ENCODE peak calls at places on chromosomes 7 and 10, in five cellular contexts. One of them, this sample, is unnamed. For H3K4me1, the result is how much of the 10 kb centered on the place peaks cover.

GRCh38 chr10:85674851-85675250 is 691.7 kb downstream of the GRID1 start:
- DNase-seq in adrenal gland: no peak
- DNase-seq in uterus: no peak
- DNase-seq in aorta: no peak
- DNase-seq in lower lobe of right lung: no peak
- DNase-seq in this sample: no peak

GRCh38 chr10:36666451-36666850 is 458.9 kb upstream of the ANKRD30A start:
- DNase-seq in aorta: no peak
- DNase-seq in lower lobe of right lung: no peak
- DNase-seq in uterus: no peak
- DNase-seq in adrenal gland: no peak
- DNase-seq in this sample: no peak

GRCh38 chr10:71346731-71347130 is 27.7 kb downstream of the SLC29A3 start:
- DNase-seq in adrenal gland: no peak
- DNase-seq in uterus: no peak
- DNase-seq in aorta: no peak
- DNase-seq in lower lobe of right lung: no peak
- DNase-seq in this sample: no peak

GRCh38 chr10:9550810-9551209 is 1466.9 kb upstream of the CELF2 start:
- DNase-seq in adrenal gland: no peak
- DNase-seq in lower lobe of right lung: no peak
- DNase-seq in uterus: no peak
- DNase-seq in aorta: no peak
- DNase-seq in this sample: no peak

GRCh38 chr7:128757203-128757602 is 18.0 kb downstream of the CALU start:
- DNase-seq in aorta: no peak
- DNase-seq in adrenal gland: no peak
- DNase-seq in uterus: no peak
- DNase-seq in lower lobe of right lung: no peak
- DNase-seq in this sample: no peak

GRCh38 chr10:35795131-35795819 is 153.2 kb upstream of the FZD8 start:
- DNase-seq in uterus: no peak
- DNase-seq in adrenal gland: no peak
- DNase-seq in lower lobe of right lung: no peak
- DNase-seq in aorta: peak
- DNase-seq in this sample: no peak

GRCh38 chr10:1130995-1131790 is 75.0 kb downstream of the WDR37 start:
- DNase-seq in aorta: no peak
- DNase-seq in uterus: no peak
- DNase-seq in adrenal gland: no peak
- DNase-seq in lower lobe of right lung: no peak
- DNase-seq in this sample: no peak

GRCh38 chr10:77695186-77695585 is 57.6 kb upstream of the KCNMA1 start:
- DNase-seq in uterus: no peak
- DNase-seq in adrenal gland: no peak
- DNase-seq in lower lobe of right lung: no peak
- DNase-seq in aorta: no peak
- DNase-seq in this sample: no peak

GRCh38 chr10:117548191-117548668 is 5.7 kb downstream of the EMX2 start:
- DNase-seq in adrenal gland: no peak
- DNase-seq in uterus: no peak
- DNase-seq in aorta: peak
- DNase-seq in lower lobe of right lung: no peak
- DNase-seq in this sample: no peak

GRCh38 chr7:151432658-151433521 is 7.1 kb downstream of the CRYGN start:
- DNase-seq in aorta: no peak
- DNase-seq in adrenal gland: no peak
- DNase-seq in lower lobe of right lung: no peak
- DNase-seq in uterus: no peak
- DNase-seq in this sample: no peak

GRCh38 chr7:143979999-143980398 is 20.1 kb upstream of the OR6B1 start:
- DNase-seq in adrenal gland: no peak
- DNase-seq in aorta: no peak
- DNase-seq in lower lobe of right lung: no peak
- DNase-seq in uterus: no peak
- DNase-seq in this sample: no peak

GRCh38 chr10:52525761-52526160 is 211.7 kb downstream of the DKK1 start:
- DNase-seq in aorta: no peak
- DNase-seq in lower lobe of right lung: no peak
- DNase-seq in adrenal gland: no peak
- DNase-seq in uterus: no peak
- DNase-seq in this sample: no peak

GRCh38 chr7:471866-472639 is 47.6 kb downstream of the PDGFA start:
- DNase-seq in uterus: peak
- DNase-seq in adrenal gland: peak
- DNase-seq in lower lobe of right lung: peak
- DNase-seq in aorta: peak
- DNase-seq in this sample: peak

GRCh38 chr10:114487815-114488536 is 83.7 kb upstream of the AFAP1L2 start:
- DNase-seq in lower lobe of right lung: no peak
- DNase-seq in uterus: no peak
- DNase-seq in adrenal gland: no peak
- DNase-seq in aorta: no peak
- DNase-seq in this sample: no peak

GRCh38 chr10:48525956-48526355 is 78.9 kb downstream of the ARHGAP22 start:
- DNase-seq in uterus: no peak
- DNase-seq in lower lobe of right lung: no peak
- DNase-seq in aorta: peak
- DNase-seq in adrenal gland: no peak
- DNase-seq in this sample: no peak

GRCh38 chr7:150357277-150357676 is 11.3 kb upstream of the REPIN1 start:
- DNase-seq in adrenal gland: no peak
- DNase-seq in lower lobe of right lung: no peak
- DNase-seq in aorta: no peak
- DNase-seq in uterus: no peak
- DNase-seq in this sample: no peak

GRCh38 chr10:124671486-124672075 is 72.6 kb downstream of the FAM53B start:
- DNase-seq in lower lobe of right lung: peak
- DNase-seq in aorta: no peak
- DNase-seq in adrenal gland: no peak
- DNase-seq in uterus: no peak
- DNase-seq in this sample: no peak

GRCh38 chr10:44233561-44234470 is 151.1 kb downstream of the CXCL12 start:
- DNase-seq in uterus: no peak
- DNase-seq in aorta: no peak
- DNase-seq in adrenal gland: no peak
- DNase-seq in lower lobe of right lung: no peak
- DNase-seq in this sample: peak

GRCh38 chr10:18797286-18797685 is 138.1 kb downstream of the ARL5B start:
- DNase-seq in lower lobe of right lung: no peak
- DNase-seq in adrenal gland: no peak
- DNase-seq in uterus: no peak
- DNase-seq in aorta: no peak
- DNase-seq in this sample: no peak

GRCh38 chr7:25189197-25189596 is 39.1 kb downstream of the NPVF start:
- DNase-seq in uterus: no peak
- DNase-seq in adrenal gland: no peak
- DNase-seq in lower lobe of right lung: no peak
- DNase-seq in aorta: no peak
- DNase-seq in this sample: no peak

GRCh38 chr7:142401951-142402350 is 144.1 kb upstream of the PRSS58 start:
- DNase-seq in aorta: no peak
- DNase-seq in uterus: no peak
- DNase-seq in lower lobe of right lung: no peak
- DNase-seq in adrenal gland: no peak
- DNase-seq in this sample: no peak

GRCh38 chr7:30760514-30761213 is 8.7 kb downstream of the INMT start:
- DNase-seq in adrenal gland: peak
- DNase-seq in lower lobe of right lung: no peak
- DNase-seq in uterus: peak
- DNase-seq in aorta: no peak
- DNase-seq in this sample: no peak

GRCh38 chr10:122310311-122311050 is 39.4 kb downstream of the BTBD16 start:
- DNase-seq in adrenal gland: no peak
- DNase-seq in uterus: no peak
- DNase-seq in lower lobe of right lung: no peak
- DNase-seq in aorta: no peak
- DNase-seq in this sample: no peak

GRCh38 chr10:69417542-69417941 is 824 bp upstream of the TACR2 start:
- DNase-seq in lower lobe of right lung: no peak
- DNase-seq in adrenal gland: no peak
- DNase-seq in aorta: no peak
- DNase-seq in uterus: no peak
- DNase-seq in this sample: no peak
- H3K27ac ChIP-seq in lower lobe of right lung: no peak
- H3K27ac ChIP-seq in adrenal gland: no peak
- H3K27ac ChIP-seq in aorta: no peak
- H3K27ac ChIP-seq in uterus: peak
- H3K27ac ChIP-seq in this sample: no peak

DNA sequence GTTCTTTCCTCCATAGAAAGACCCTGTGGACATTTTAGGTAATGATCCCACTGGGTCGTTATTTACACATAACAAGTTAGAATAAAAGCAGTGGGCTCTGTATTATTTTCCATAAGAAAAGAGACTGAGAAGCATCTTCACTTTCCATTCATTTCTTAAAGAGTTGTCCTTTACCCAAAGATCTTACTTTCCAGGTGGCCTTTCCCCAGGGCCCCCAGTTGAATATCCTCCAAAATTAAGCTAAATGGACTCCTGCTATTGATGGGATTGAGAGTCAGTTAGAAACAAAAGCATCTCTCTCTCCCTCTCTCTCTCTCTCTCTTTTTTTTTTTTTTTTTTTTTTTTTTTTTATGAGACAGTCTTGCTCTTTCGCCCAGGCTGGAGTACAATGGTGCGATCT is 224.8 kb downstream of the KIAA1217 start:
- DNase-seq in uterus: no peak
- DNase-seq in adrenal gland: no peak
- DNase-seq in aorta: no peak
- DNase-seq in lower lobe of right lung: no peak
- DNase-seq in this sample: no peak
- H3K4me1 ChIP-seq in uterus: under half
- H3K4me1 ChIP-seq in adrenal gland: under half
- H3K4me1 ChIP-seq in aorta: under half
- H3K4me1 ChIP-seq in lower lobe of right lung: under half
- H3K4me1 ChIP-seq in this sample: under half

GRCh38 chr7:43044521-43044920 is 67.9 kb upstream of the HECW1 start:
- DNase-seq in adrenal gland: no peak
- DNase-seq in uterus: no peak
- DNase-seq in lower lobe of right lung: no peak
- DNase-seq in aorta: no peak
- DNase-seq in this sample: no peak
- H3K27ac ChIP-seq in adrenal gland: no peak
- H3K27ac ChIP-seq in uterus: no peak
- H3K27ac ChIP-seq in lower lobe of right lung: no peak
- H3K27ac ChIP-seq in aorta: no peak
- H3K27ac ChIP-seq in this sample: no peak

GRCh38 chr7:87154569-87154968 is 2.3 kb downstream of the DMTF1 start:
- DNase-seq in uterus: no peak
- DNase-seq in adrenal gland: no peak
- DNase-seq in aorta: no peak
- DNase-seq in lower lobe of right lung: no peak
- DNase-seq in this sample: no peak

GRCh38 chr7:87164433-87164832 is 12.2 kb downstream of the DMTF1 start:
- DNase-seq in lower lobe of right lung: no peak
- DNase-seq in uterus: no peak
- DNase-seq in aorta: no peak
- DNase-seq in adrenal gland: no peak
- DNase-seq in this sample: no peak

GRCh38 chr7:87156709-87157108 is 4.5 kb downstream of the DMTF1 start:
- DNase-seq in lower lobe of right lung: no peak
- DNase-seq in adrenal gland: no peak
- DNase-seq in uterus: no peak
- DNase-seq in aorta: no peak
- DNase-seq in this sample: no peak

GRCh38 chr7:87155788-87156187 is 3.5 kb downstream of the DMTF1 start:
- DNase-seq in uterus: no peak
- DNase-seq in lower lobe of right lung: no peak
- DNase-seq in adrenal gland: no peak
- DNase-seq in aorta: no peak
- DNase-seq in this sample: no peak

DNA sequence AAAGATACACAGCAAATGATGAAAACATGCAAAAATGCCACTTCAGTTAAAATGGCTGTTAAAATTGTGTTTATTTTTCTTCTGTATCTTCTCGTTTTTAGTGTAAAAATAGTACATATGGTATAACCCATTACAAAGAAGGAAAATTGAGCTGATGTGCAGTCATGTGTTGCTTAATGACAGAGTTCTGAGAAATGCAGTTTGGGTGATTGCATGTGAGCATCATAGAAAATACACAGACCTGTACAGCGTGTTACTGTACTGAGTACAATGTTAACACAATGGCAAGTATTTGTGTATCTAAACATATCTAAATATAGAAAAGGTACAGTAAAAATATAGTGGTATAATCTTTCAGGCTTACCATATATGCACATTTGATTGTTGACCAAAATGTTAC is 7.3 kb downstream of the DMTF1 start:
- DNase-seq in aorta: no peak
- DNase-seq in lower lobe of right lung: no peak
- DNase-seq in uterus: no peak
- DNase-seq in adrenal gland: no peak
- DNase-seq in this sample: no peak
- H3K4me1 ChIP-seq in aorta: under half
- H3K4me1 ChIP-seq in lower lobe of right lung: under half
- H3K4me1 ChIP-seq in uterus: under half
- H3K4me1 ChIP-seq in adrenal gland: under half
- H3K4me1 ChIP-seq in this sample: under half

GRCh38 chr7:27167170-27167505 is 1.8 kb upstream of the HOXA9 start:
- DNase-seq in adrenal gland: no peak
- DNase-seq in lower lobe of right lung: peak
- DNase-seq in aorta: peak
- DNase-seq in uterus: peak
- DNase-seq in this sample: no peak

GRCh38 chr7:27166475-27167169 is 1.3 kb upstream of the HOXA9 start:
- DNase-seq in adrenal gland: no peak
- DNase-seq in uterus: peak
- DNase-seq in aorta: peak
- DNase-seq in lower lobe of right lung: peak
- DNase-seq in this sample: no peak

GRCh38 chr7:27169658-27170493 is 4.2 kb downstream of the HOXA10 start:
- DNase-seq in aorta: peak
- DNase-seq in lower lobe of right lung: peak
- DNase-seq in adrenal gland: no peak
- DNase-seq in uterus: peak
- DNase-seq in this sample: no peak

GRCh38 chr7:27168265-27168947 is 3.1 kb upstream of the HOXA9 start:
- DNase-seq in adrenal gland: no peak
- DNase-seq in aorta: peak
- DNase-seq in lower lobe of right lung: peak
- DNase-seq in uterus: peak
- DNase-seq in this sample: no peak

GRCh38 chr7:27167916-27168264 is 2.6 kb upstream of the HOXA9 start:
- DNase-seq in aorta: peak
- DNase-seq in lower lobe of right lung: no peak
- DNase-seq in adrenal gland: no peak
- DNase-seq in uterus: peak
- DNase-seq in this sample: no peak
- H3K27ac ChIP-seq in aorta: no peak
- H3K27ac ChIP-seq in lower lobe of right lung: no peak
- H3K27ac ChIP-seq in adrenal gland: no peak
- H3K27ac ChIP-seq in uterus: peak
- H3K27ac ChIP-seq in this sample: no peak

GRCh38 chr10:110628161-110628560 is 16.0 kb upstream of the RBM20 start:
- DNase-seq in uterus: no peak
- DNase-seq in adrenal gland: no peak
- DNase-seq in aorta: no peak
- DNase-seq in lower lobe of right lung: no peak
- DNase-seq in this sample: no peak
- H3K4me1 ChIP-seq in uterus: under half
- H3K4me1 ChIP-seq in adrenal gland: under half
- H3K4me1 ChIP-seq in aorta: under half
- H3K4me1 ChIP-seq in lower lobe of right lung: under half
- H3K4me1 ChIP-seq in this sample: under half

GRCh38 chr10:59896186-59896585 is 10.2 kb downstream of the CCDC6 start:
- DNase-seq in adrenal gland: no peak
- DNase-seq in lower lobe of right lung: no peak
- DNase-seq in aorta: peak
- DNase-seq in uterus: no peak
- DNase-seq in this sample: no peak
- H3K27ac ChIP-seq in adrenal gland: no peak
- H3K27ac ChIP-seq in lower lobe of right lung: no peak
- H3K27ac ChIP-seq in aorta: no peak
- H3K27ac ChIP-seq in uterus: peak
- H3K27ac ChIP-seq in this sample: no peak

This sample was measured in testis.